ENCODE peak calls at places on chromosomes 12 and 14, in four cellular contexts. W is fibroblast of pulmonary artery, F is thoracic aorta, E is retinal pigment epithelial cell. N is an unnamed sample.

GRCh38 chr12:57129311-57130288 is 1.3 kb downstream of the LRP1 start:
- DNase-seq in W (peak; percentile 45), F (no peak), E (no peak), N (no peak)

GRCh38 chr14:39988939-39989338 is 556.7 kb upstream of the FBXO33 start:
- DNase-seq in W (peak; percentile 57), F (no peak), E (peak; percentile 51), N (peak; percentile 43)

GRCh38 chr12:87953257-87953860 is 75.8 kb downstream of the C12orf50 start:
- DNase-seq in W (peak; percentile 69), F (no peak), E (no peak), N (peak; percentile 89)

GRCh38 chr12:6535697-6535946 is 1.3 kb downstream of the GAPDH start:
- DNase-seq in W (no peak), F (no peak), E (no peak), N (no peak)

GRCh38 chr12:25320123-25321006 is 69.6 kb upstream of the KRAS start:
- DNase-seq in W (no peak), F (no peak), E (peak; percentile 38), N (no peak)

GRCh38 chr12:112540021-112540420 is 121.3 kb downstream of the PTPN11 start:
- DNase-seq in W (no peak), F (no peak), E (no peak), N (no peak)

GRCh38 chr12:29427964-29428363 is 47.0 kb upstream of the ERGIC2 start:
- DNase-seq in W (peak; percentile 50), F (no peak), E (no peak), N (peak; percentile 10)

GRCh38 chr14:69424139-69424923 is 25.8 kb downstream of the SLC39A9 start:
- DNase-seq in W (no peak), F (no peak), E (no peak), N (peak; percentile 45)

GRCh38 chr14:98182385-98183055 is 1089.5 kb downstream of the BCL11B start:
- DNase-seq in W (peak; percentile 8), F (no peak), E (peak; percentile 49), N (no peak)

GRCh38 chr12:53127169-53127568 is 23.9 kb downstream of the SOAT2 start:
- DNase-seq in W (no peak), F (no peak), E (no peak), N (no peak)

GRCh38 chr14:80491131-80491530 is 279.8 kb upstream of the DIO2 start:
- DNase-seq in W (peak; percentile 41), F (no peak), E (no peak), N (peak; percentile 78)

GRCh38 chr14:75487155-75487671 is 35.1 kb upstream of the BATF start:
- DNase-seq in W (no peak), F (no peak), E (no peak), N (no peak)

GRCh38 chr12:128459067-128459466 is 192.1 kb downstream of the TMEM132C start:
- DNase-seq in W (no peak), F (no peak), E (no peak), N (no peak)

GRCh38 chr14:31204593-31205534 is 2.7 kb downstream of the HECTD1 start:
- DNase-seq in W (no peak), F (no peak), E (no peak), N (no peak)

GRCh38 chr12:110937104-110937641 is 16.8 kb upstream of the MYL2 start:
- DNase-seq in W (peak; percentile 53), F (no peak), E (no peak), N (peak; percentile 56)

GRCh38 chr14:99181804-99182520 is 90.0 kb downstream of the BCL11B start:
- DNase-seq in W (no peak), F (no peak), E (no peak), N (no peak)

DNA sequence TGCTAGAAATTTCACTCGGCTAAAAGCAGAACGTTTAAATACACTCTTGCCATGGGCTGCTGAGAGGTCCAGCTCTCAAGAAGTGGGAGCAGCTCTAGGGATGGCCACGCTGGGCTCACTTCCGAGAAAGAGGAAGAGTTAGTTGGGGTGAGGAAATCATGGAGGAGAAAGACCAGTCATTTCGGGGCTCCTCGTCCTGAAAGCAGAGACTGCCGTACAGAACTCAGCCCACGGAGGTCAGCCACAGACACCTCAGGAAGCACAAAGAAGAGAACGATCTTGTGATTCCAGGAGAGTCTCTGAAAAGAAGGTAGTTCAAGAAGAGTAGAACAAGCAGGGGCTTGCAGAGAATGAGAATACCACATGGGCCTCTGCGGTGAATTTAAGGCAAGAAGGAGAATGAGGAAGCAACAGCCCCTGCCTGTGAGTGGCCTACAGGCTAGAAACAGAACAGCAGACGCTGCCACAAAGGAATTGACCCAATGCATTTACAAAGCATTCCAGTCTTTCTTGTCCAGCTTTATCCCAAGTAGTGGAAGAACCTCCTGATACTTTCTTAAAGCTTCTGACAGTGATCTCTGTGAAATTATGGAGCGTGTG is 311.9 kb downstream of the CACNA1C start:
- DNase-seq in W (no peak), F (no peak), E (no peak), N (no peak)
- TF ChIP-seq CTCF in W (no peak), F (no peak), E (no peak), N (no peak)

GRCh38 chr14:32572867-32573149 is 243.7 kb downstream of the AKAP6 start:
- DNase-seq in W (no peak), F (no peak), E (no peak), N (no peak)
- H3K4me3 ChIP-seq in W (no peak overlapping the region), F (no peak overlapping the region), E (no peak overlapping the region), N (no peak overlapping the region)

GRCh38 chr12:51890135-51890464 is 2.2 kb downstream of the ANKRD33 start:
- DNase-seq in W (no peak), F (no peak), E (no peak), N (no peak)

GRCh38 chr12:51887476-51888315 is at the start of gene ANKRD33:
- DNase-seq in W (no peak), F (no peak), E (no peak), N (peak; percentile 45)

GRCh38 chr12:51890511-51891171 is 2.7 kb downstream of the ANKRD33 start:
- DNase-seq in W (no peak), F (no peak), E (no peak), N (no peak)

GRCh38 chr12:51888316-51889215 is 663 bp downstream of the ANKRD33 start:
- DNase-seq in W (no peak), F (no peak), E (no peak), N (no peak)

DNA sequence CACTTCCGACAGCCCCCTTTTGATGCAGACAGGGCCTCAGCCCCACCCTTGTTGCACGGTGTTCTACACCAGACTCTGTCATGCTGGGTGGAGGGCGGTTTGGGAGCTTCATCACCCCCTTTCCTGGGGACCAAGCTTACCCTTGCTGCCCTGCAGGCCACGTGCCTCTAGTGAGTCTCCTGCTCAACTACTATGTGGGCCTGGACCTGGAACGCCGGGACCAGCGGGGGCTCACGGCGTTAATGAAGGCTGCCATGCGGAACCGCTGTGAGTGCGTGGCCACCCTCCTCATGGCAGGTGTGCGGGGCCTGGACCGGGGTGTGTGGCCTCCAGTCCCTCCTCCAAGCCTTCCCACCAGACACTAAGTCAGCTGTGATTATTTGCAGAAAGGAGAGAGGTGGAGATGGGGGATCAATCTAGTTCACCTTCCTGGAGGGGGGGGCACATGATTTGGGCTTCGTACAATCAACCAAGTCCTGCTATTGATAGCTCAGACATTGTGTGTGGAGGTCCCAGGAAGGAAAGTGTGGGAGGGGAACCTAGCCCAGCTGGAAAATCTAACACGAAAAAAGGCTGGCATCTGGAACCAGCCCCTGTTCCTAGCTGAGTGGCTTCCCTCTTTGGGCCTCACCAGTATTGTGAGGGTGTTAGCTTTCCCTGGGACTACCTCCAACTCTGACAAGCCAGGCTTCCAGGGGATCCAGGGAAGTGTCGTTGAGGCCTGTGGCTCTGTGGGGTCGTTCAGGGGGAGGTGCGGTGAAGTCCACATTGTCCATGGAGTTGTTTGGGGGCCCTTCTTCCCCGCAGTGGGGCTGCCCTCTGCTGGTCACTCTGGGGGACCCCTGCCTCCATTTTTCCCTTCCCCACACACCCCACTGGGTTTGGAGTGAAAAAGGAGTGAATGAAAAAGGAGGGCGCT is 1.6 kb downstream of the ANKRD33 start:
- DNase-seq in W (peak; percentile 45), F (no peak), E (no peak), N (no peak)
- TF ChIP-seq CTCF in W (peak; percentile 32), F (no peak), E (peak; percentile 47), N (peak; percentile 42)

DNA sequence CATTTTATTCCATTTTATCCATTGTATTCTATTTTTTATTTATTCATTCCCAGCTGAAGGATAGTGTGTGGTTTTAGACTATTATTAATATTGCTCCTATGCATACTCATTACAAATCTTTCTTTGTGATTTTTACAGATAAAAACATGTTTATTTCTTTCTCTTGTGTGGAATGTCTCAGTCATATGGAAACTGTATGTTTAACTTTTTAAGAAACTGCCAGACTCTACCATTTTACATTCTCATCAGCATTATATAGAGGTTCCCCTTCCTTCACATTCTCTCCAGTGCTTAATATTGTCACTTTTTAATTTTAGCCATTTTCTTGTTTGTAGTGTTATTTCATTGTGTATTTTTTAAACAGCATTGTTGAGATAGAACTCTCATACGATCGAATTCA is 26.7 kb downstream of the PALS1 start:
- DNase-seq in W (no peak), F (no peak), E (no peak), N (no peak)
- H3K4me3 ChIP-seq in W (peak overlapping the region; percentile 40), F (no peak overlapping the region), E (no peak overlapping the region), N (no peak overlapping the region)

DNA sequence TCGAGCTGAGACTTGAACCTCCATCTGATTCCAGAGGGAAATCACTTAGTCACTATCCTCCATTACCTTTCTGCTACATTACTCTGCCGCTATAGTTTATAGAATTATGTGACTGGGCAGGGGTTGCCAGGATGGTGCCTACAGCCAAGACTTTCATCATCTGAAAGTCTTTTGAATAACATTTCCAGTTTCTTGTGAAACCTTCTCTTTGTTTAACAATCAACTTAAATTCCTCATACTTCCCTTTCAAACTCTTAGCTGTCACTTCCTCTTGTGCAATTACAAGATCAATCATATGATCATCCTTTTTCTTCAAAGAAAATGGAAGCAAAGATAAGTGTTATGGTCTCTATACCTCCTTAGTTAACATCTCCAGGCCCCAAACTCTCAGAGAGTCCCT is 25.4 kb upstream of the PELI2 start:
- DNase-seq in W (peak; percentile 77), F (no peak), E (no peak), N (no peak)
- TF ChIP-seq CTCF in W (no peak), F (no peak), E (no peak), N (no peak)

GRCh38 chr14:73269729-73270651 is 32.7 kb downstream of the PAPLN start:
- DNase-seq in W (peak; percentile 51), F (no peak), E (no peak), N (peak; percentile 54)
- H3K4me3 ChIP-seq in W (peak overlapping the region; percentile 18), F (peak overlapping the region; percentile 72), E (peak overlapping the region; percentile 43), N (no peak overlapping the region)

GRCh38 chr14:93332853-93333630 is at the start of gene BTBD7:
- DNase-seq in W (peak; percentile 94), F (peak; percentile 80), E (peak; percentile 74), N (peak; percentile 94)
- TF ChIP-seq CTCF in W (no peak), F (no peak), E (peak; percentile 20), N (peak; percentile 31)

GRCh38 chr12:74539765-74540526 is 2.3 kb downstream of the ATXN7L3B start:
- DNase-seq in W (no peak), F (no peak), E (peak; percentile 24), N (peak; percentile 8)

GRCh38 chr12:74537707-74538385 is at the start of gene ATXN7L3B:
- DNase-seq in W (peak; percentile 96), F (peak; percentile 40), E (peak; percentile 79), N (peak; percentile 96)

GRCh38 chr12:74538491-74539258 is 1.0 kb downstream of the ATXN7L3B start:
- DNase-seq in W (no peak), F (no peak), E (no peak), N (peak; percentile 12)

GRCh38 chr12:74541074-74541473 is 3.4 kb downstream of the ATXN7L3B start:
- DNase-seq in W (no peak), F (no peak), E (no peak), N (no peak)

GRCh38 chr12:74539261-74539660 is 1.6 kb downstream of the ATXN7L3B start:
- DNase-seq in W (no peak), F (no peak), E (no peak), N (peak; percentile 5)
- H3K4me3 ChIP-seq in W (peak overlapping the region; percentile 92), F (peak overlapping the region; percentile 90), E (peak overlapping the region; percentile 78), N (peak overlapping the region; percentile 66)

GRCh38 chr14:76564471-76565119 is 188.7 kb downstream of the ESRRB start:
- DNase-seq in W (no peak), F (no peak), E (no peak), N (no peak)
- TF ChIP-seq CTCF in W (no peak), F (no peak), E (peak; percentile 19), N (no peak)

N was measured in choroid plexus epithelial cell.